ENCODE peak calls at places on chromosome 15, in eight cellular contexts. S, B, I, H, P, D, K and T are unnamed samples.

GRCh38 chr15:101090460-101090853 is 161.4 kb downstream of the CHSY1 start:
- DNase-seq in B (no peak), P (no peak), I (no peak), D (no peak), S (no peak), H (no peak), K (no peak), T (no peak)

GRCh38 chr15:67125589-67126502 is 60.4 kb downstream of the SMAD3 start:
- DNase-seq in I (peak), P (no peak), D (no peak), H (peak), S (no peak), K (peak), B (no peak), T (peak)

GRCh38 chr15:85141601-85142185 is 160.0 kb downstream of the PDE8A start:
- DNase-seq in I (no peak), K (no peak), B (no peak), D (no peak), S (no peak), P (no peak), H (no peak), T (no peak)

GRCh38 chr15:92614791-92615785 is 40.5 kb downstream of the FAM174B start:
- DNase-seq in S (no peak), K (no peak), D (no peak), H (peak), P (no peak), I (no peak), B (no peak), T (no peak)

GRCh38 chr15:29952245-29952644 is 130.0 kb upstream of the TJP1 start:
- DNase-seq in K (no peak), I (no peak), D (no peak), S (no peak), H (no peak), P (no peak), B (no peak), T (no peak)

GRCh38 chr15:51051776-51052175 is 42.9 kb downstream of the TNFAIP8L3 start:
- DNase-seq in S (no peak), D (no peak), K (peak), B (no peak), I (peak), H (no peak), P (peak), T (no peak)

GRCh38 chr15:33963831-33964664 is 4.2 kb upstream of the CHRM5 start:
- DNase-seq in B (no peak), P (no peak), H (no peak), I (peak), D (no peak), K (no peak), S (peak), T (no peak)

GRCh38 chr15:25437751-25438600 is 848 bp downstream of the UBE3A start:
- DNase-seq in B (peak), D (peak), H (peak), K (peak), S (peak), I (peak), P (peak), T (no peak)

GRCh38 chr15:58498821-58499580 is 67.2 kb downstream of the LIPC start:
- DNase-seq in H (no peak), I (peak), D (no peak), B (no peak), P (no peak), S (no peak), K (no peak), T (peak)

GRCh38 chr15:78640840-78641733 is at the start of gene CHRNB4:
- DNase-seq in K (no peak), S (peak), D (no peak), P (no peak), I (peak), H (no peak), B (no peak), T (no peak)

GRCh38 chr15:59687831-59688230 is 1.3 kb downstream of the BNIP2 start:
- DNase-seq in D (no peak), H (no peak), I (peak), P (peak), S (peak), B (no peak), K (no peak), T (no peak)

GRCh38 chr15:83268147-83268546 is 16.3 kb downstream of the BNC1 start:
- DNase-seq in P (no peak), H (no peak), B (no peak), I (no peak), K (no peak), D (no peak), S (no peak), T (no peak)

GRCh38 chr15:49182128-49182527 is 12.1 kb downstream of the GALK2 start:
- DNase-seq in B (no peak), D (no peak), H (no peak), K (no peak), S (no peak), I (no peak), P (no peak), T (no peak)

GRCh38 chr15:39088186-39088585 is 492.7 kb upstream of the THBS1 start:
- DNase-seq in D (no peak), P (no peak), S (no peak), H (no peak), K (no peak), I (no peak), B (no peak), T (no peak)

GRCh38 chr15:69573815-69574472 is 121.3 kb downstream of the RPLP1 start:
- DNase-seq in H (no peak), P (no peak), B (peak), S (peak), I (peak), K (no peak), D (no peak), T (no peak)

GRCh38 chr15:92733934-92734521 is 78.5 kb upstream of the FAM174B start:
- DNase-seq in S (no peak), B (peak), D (no peak), I (peak), P (no peak), H (no peak), K (no peak), T (no peak)

GRCh38 chr15:80578206-80578595 is 116.9 kb upstream of the ABHD17C start:
- DNase-seq in B (no peak), K (no peak), P (peak), D (no peak), I (no peak), S (no peak), H (no peak), T (no peak)

GRCh38 chr15:86572368-86572841 is 492.7 kb downstream of the AGBL1 start:
- DNase-seq in I (no peak), D (no peak), K (no peak), S (no peak), P (no peak), B (no peak), H (no peak), T (no peak)